ENCODE peak calls at places on chromosomes 16 and 17, in nine cellular contexts. One of them, this sample, is unnamed.

GRCh38 chr16:11255737-11256656 is at the start of gene SOCS1:
- DNase-seq in transverse colon: peak
- DNase-seq in skeletal muscle cell: peak
- DNase-seq in left lobe of liver: peak
- DNase-seq in stimulated activated CD4-positive, alpha-beta T cell treated with anti-CD3 and anti-CD28 coated beads, Interleukin-4, amount 100 ng/mL, for 4 hours: peak
- DNase-seq in Right ventricle myocardium inferior: peak
- DNase-seq in AG04450: peak
- DNase-seq in A549: peak
- DNase-seq in stimulated activated CD8-positive, alpha-beta memory T cell treated with anti-CD3 and anti-CD28 coated beads, Interleukin-2, amount 100 ng/mL, for 1 hour: peak
- DNase-seq in this sample: no peak

GRCh38 chr17:73030501-73030911 is 62.0 kb downstream of the SLC39A11 start:
- DNase-seq in AG04450: no peak
- DNase-seq in stimulated activated CD4-positive, alpha-beta T cell treated with anti-CD3 and anti-CD28 coated beads, Interleukin-4, amount 100 ng/mL, for 4 hours: no peak
- DNase-seq in left lobe of liver: peak
- DNase-seq in transverse colon: no peak
- DNase-seq in skeletal muscle cell: no peak
- DNase-seq in A549: no peak
- DNase-seq in stimulated activated CD8-positive, alpha-beta memory T cell treated with anti-CD3 and anti-CD28 coated beads, Interleukin-2, amount 100 ng/mL, for 1 hour: no peak
- DNase-seq in Right ventricle myocardium inferior: no peak
- DNase-seq in this sample: no peak

GRCh38 chr16:68361485-68361884 is 50.7 kb downstream of the PRMT7 start:
- DNase-seq in stimulated activated CD4-positive, alpha-beta T cell treated with anti-CD3 and anti-CD28 coated beads, Interleukin-4, amount 100 ng/mL, for 4 hours: no peak
- DNase-seq in stimulated activated CD8-positive, alpha-beta memory T cell treated with anti-CD3 and anti-CD28 coated beads, Interleukin-2, amount 100 ng/mL, for 1 hour: no peak
- DNase-seq in Right ventricle myocardium inferior: peak
- DNase-seq in skeletal muscle cell: no peak
- DNase-seq in transverse colon: no peak
- DNase-seq in A549: no peak
- DNase-seq in AG04450: no peak
- DNase-seq in left lobe of liver: no peak
- DNase-seq in this sample: no peak

GRCh38 chr17:2700031-2700490 is 11.5 kb downstream of the CLUH start:
- DNase-seq in stimulated activated CD8-positive, alpha-beta memory T cell treated with anti-CD3 and anti-CD28 coated beads, Interleukin-2, amount 100 ng/mL, for 1 hour: no peak
- DNase-seq in transverse colon: no peak
- DNase-seq in Right ventricle myocardium inferior: peak
- DNase-seq in AG04450: no peak
- DNase-seq in left lobe of liver: no peak
- DNase-seq in skeletal muscle cell: no peak
- DNase-seq in stimulated activated CD4-positive, alpha-beta T cell treated with anti-CD3 and anti-CD28 coated beads, Interleukin-4, amount 100 ng/mL, for 4 hours: no peak
- DNase-seq in A549: no peak
- DNase-seq in this sample: no peak

GRCh38 chr17:72388765-72389473 is 268.1 kb downstream of the SOX9 start:
- DNase-seq in transverse colon: no peak
- DNase-seq in left lobe of liver: no peak
- DNase-seq in stimulated activated CD8-positive, alpha-beta memory T cell treated with anti-CD3 and anti-CD28 coated beads, Interleukin-2, amount 100 ng/mL, for 1 hour: no peak
- DNase-seq in AG04450: no peak
- DNase-seq in skeletal muscle cell: no peak
- DNase-seq in Right ventricle myocardium inferior: no peak
- DNase-seq in stimulated activated CD4-positive, alpha-beta T cell treated with anti-CD3 and anti-CD28 coated beads, Interleukin-4, amount 100 ng/mL, for 4 hours: no peak
- DNase-seq in A549: peak
- DNase-seq in this sample: no peak

GRCh38 chr17:82394296-82394695 is 22.7 kb downstream of the UTS2R start:
- DNase-seq in stimulated activated CD4-positive, alpha-beta T cell treated with anti-CD3 and anti-CD28 coated beads, Interleukin-4, amount 100 ng/mL, for 4 hours: no peak
- DNase-seq in AG04450: no peak
- DNase-seq in left lobe of liver: no peak
- DNase-seq in skeletal muscle cell: no peak
- DNase-seq in transverse colon: no peak
- DNase-seq in A549: no peak
- DNase-seq in Right ventricle myocardium inferior: peak
- DNase-seq in stimulated activated CD8-positive, alpha-beta memory T cell treated with anti-CD3 and anti-CD28 coated beads, Interleukin-2, amount 100 ng/mL, for 1 hour: no peak
- DNase-seq in this sample: no peak

GRCh38 chr17:77741109-77741508 is 217.4 kb upstream of the TNRC6C start:
- DNase-seq in skeletal muscle cell: no peak
- DNase-seq in transverse colon: no peak
- DNase-seq in stimulated activated CD8-positive, alpha-beta memory T cell treated with anti-CD3 and anti-CD28 coated beads, Interleukin-2, amount 100 ng/mL, for 1 hour: no peak
- DNase-seq in left lobe of liver: no peak
- DNase-seq in stimulated activated CD4-positive, alpha-beta T cell treated with anti-CD3 and anti-CD28 coated beads, Interleukin-4, amount 100 ng/mL, for 4 hours: no peak
- DNase-seq in AG04450: no peak
- DNase-seq in Right ventricle myocardium inferior: no peak
- DNase-seq in A549: no peak
- DNase-seq in this sample: no peak

GRCh38 chr17:28533091-28533670 is 19.2 kb downstream of the UNC119 start:
- DNase-seq in stimulated activated CD8-positive, alpha-beta memory T cell treated with anti-CD3 and anti-CD28 coated beads, Interleukin-2, amount 100 ng/mL, for 1 hour: no peak
- DNase-seq in Right ventricle myocardium inferior: no peak
- DNase-seq in AG04450: no peak
- DNase-seq in stimulated activated CD4-positive, alpha-beta T cell treated with anti-CD3 and anti-CD28 coated beads, Interleukin-4, amount 100 ng/mL, for 4 hours: no peak
- DNase-seq in transverse colon: peak
- DNase-seq in A549: no peak
- DNase-seq in left lobe of liver: no peak
- DNase-seq in skeletal muscle cell: no peak
- DNase-seq in this sample: no peak

GRCh38 chr17:28180449-28180848 is 138.0 kb downstream of the NLK start:
- DNase-seq in Right ventricle myocardium inferior: no peak
- DNase-seq in skeletal muscle cell: no peak
- DNase-seq in left lobe of liver: no peak
- DNase-seq in transverse colon: no peak
- DNase-seq in AG04450: peak
- DNase-seq in stimulated activated CD8-positive, alpha-beta memory T cell treated with anti-CD3 and anti-CD28 coated beads, Interleukin-2, amount 100 ng/mL, for 1 hour: no peak
- DNase-seq in stimulated activated CD4-positive, alpha-beta T cell treated with anti-CD3 and anti-CD28 coated beads, Interleukin-4, amount 100 ng/mL, for 4 hours: no peak
- DNase-seq in A549: no peak
- DNase-seq in this sample: peak

GRCh38 chr17:60089097-60089844 is 10.6 kb upstream of the HEATR6 start:
- DNase-seq in AG04450: no peak
- DNase-seq in A549: no peak
- DNase-seq in stimulated activated CD8-positive, alpha-beta memory T cell treated with anti-CD3 and anti-CD28 coated beads, Interleukin-2, amount 100 ng/mL, for 1 hour: no peak
- DNase-seq in left lobe of liver: no peak
- DNase-seq in Right ventricle myocardium inferior: no peak
- DNase-seq in skeletal muscle cell: no peak
- DNase-seq in stimulated activated CD4-positive, alpha-beta T cell treated with anti-CD3 and anti-CD28 coated beads, Interleukin-4, amount 100 ng/mL, for 4 hours: no peak
- DNase-seq in transverse colon: no peak
- DNase-seq in this sample: no peak

GRCh38 chr17:43356999-43357398 is 41.8 kb upstream of the ARL4D start:
- DNase-seq in left lobe of liver: no peak
- DNase-seq in stimulated activated CD4-positive, alpha-beta T cell treated with anti-CD3 and anti-CD28 coated beads, Interleukin-4, amount 100 ng/mL, for 4 hours: no peak
- DNase-seq in A549: peak
- DNase-seq in Right ventricle myocardium inferior: no peak
- DNase-seq in AG04450: peak
- DNase-seq in stimulated activated CD8-positive, alpha-beta memory T cell treated with anti-CD3 and anti-CD28 coated beads, Interleukin-2, amount 100 ng/mL, for 1 hour: no peak
- DNase-seq in skeletal muscle cell: peak
- DNase-seq in transverse colon: no peak
- DNase-seq in this sample: no peak

GRCh38 chr17:50686494-50687199 is 21.1 kb downstream of the ANKRD40 start:
- DNase-seq in stimulated activated CD8-positive, alpha-beta memory T cell treated with anti-CD3 and anti-CD28 coated beads, Interleukin-2, amount 100 ng/mL, for 1 hour: no peak
- DNase-seq in left lobe of liver: peak
- DNase-seq in AG04450: no peak
- DNase-seq in skeletal muscle cell: no peak
- DNase-seq in A549: peak
- DNase-seq in stimulated activated CD4-positive, alpha-beta T cell treated with anti-CD3 and anti-CD28 coated beads, Interleukin-4, amount 100 ng/mL, for 4 hours: no peak
- DNase-seq in Right ventricle myocardium inferior: peak
- DNase-seq in transverse colon: peak
- DNase-seq in this sample: no peak

GRCh38 chr17:69067274-69068047 is 6.7 kb upstream of the ABCA9 start:
- DNase-seq in AG04450: no peak
- DNase-seq in A549: no peak
- DNase-seq in left lobe of liver: no peak
- DNase-seq in transverse colon: no peak
- DNase-seq in skeletal muscle cell: no peak
- DNase-seq in stimulated activated CD4-positive, alpha-beta T cell treated with anti-CD3 and anti-CD28 coated beads, Interleukin-4, amount 100 ng/mL, for 4 hours: no peak
- DNase-seq in Right ventricle myocardium inferior: no peak
- DNase-seq in stimulated activated CD8-positive, alpha-beta memory T cell treated with anti-CD3 and anti-CD28 coated beads, Interleukin-2, amount 100 ng/mL, for 1 hour: no peak
- DNase-seq in this sample: no peak

GRCh38 chr16:54067317-54068065 is 219.1 kb downstream of the IRX3 start:
- DNase-seq in A549: no peak
- DNase-seq in skeletal muscle cell: no peak
- DNase-seq in stimulated activated CD8-positive, alpha-beta memory T cell treated with anti-CD3 and anti-CD28 coated beads, Interleukin-2, amount 100 ng/mL, for 1 hour: no peak
- DNase-seq in Right ventricle myocardium inferior: no peak
- DNase-seq in AG04450: no peak
- DNase-seq in left lobe of liver: no peak
- DNase-seq in transverse colon: no peak
- DNase-seq in stimulated activated CD4-positive, alpha-beta T cell treated with anti-CD3 and anti-CD28 coated beads, Interleukin-4, amount 100 ng/mL, for 4 hours: no peak
- DNase-seq in this sample: no peak

GRCh38 chr17:82020874-82021727 is 1.6 kb downstream of the CENPX start:
- DNase-seq in stimulated activated CD8-positive, alpha-beta memory T cell treated with anti-CD3 and anti-CD28 coated beads, Interleukin-2, amount 100 ng/mL, for 1 hour: no peak
- DNase-seq in A549: peak
- DNase-seq in Right ventricle myocardium inferior: no peak
- DNase-seq in AG04450: peak
- DNase-seq in transverse colon: peak
- DNase-seq in stimulated activated CD4-positive, alpha-beta T cell treated with anti-CD3 and anti-CD28 coated beads, Interleukin-4, amount 100 ng/mL, for 4 hours: peak
- DNase-seq in skeletal muscle cell: peak
- DNase-seq in left lobe of liver: peak
- DNase-seq in this sample: no peak

GRCh38 chr17:9684955-9685621 is 39.8 kb downstream of the USP43 start:
- DNase-seq in Right ventricle myocardium inferior: no peak
- DNase-seq in stimulated activated CD8-positive, alpha-beta memory T cell treated with anti-CD3 and anti-CD28 coated beads, Interleukin-2, amount 100 ng/mL, for 1 hour: no peak
- DNase-seq in A549: no peak
- DNase-seq in transverse colon: no peak
- DNase-seq in left lobe of liver: peak
- DNase-seq in AG04450: no peak
- DNase-seq in skeletal muscle cell: no peak
- DNase-seq in stimulated activated CD4-positive, alpha-beta T cell treated with anti-CD3 and anti-CD28 coated beads, Interleukin-4, amount 100 ng/mL, for 4 hours: no peak
- DNase-seq in this sample: no peak

GRCh38 chr16:1993731-1994131 is 4.0 kb downstream of the SYNGR3 start:
- DNase-seq in transverse colon: no peak
- DNase-seq in Right ventricle myocardium inferior: no peak
- DNase-seq in stimulated activated CD4-positive, alpha-beta T cell treated with anti-CD3 and anti-CD28 coated beads, Interleukin-4, amount 100 ng/mL, for 4 hours: no peak
- DNase-seq in AG04450: no peak
- DNase-seq in left lobe of liver: peak
- DNase-seq in stimulated activated CD8-positive, alpha-beta memory T cell treated with anti-CD3 and anti-CD28 coated beads, Interleukin-2, amount 100 ng/mL, for 1 hour: no peak
- DNase-seq in A549: no peak
- DNase-seq in skeletal muscle cell: no peak
- DNase-seq in this sample: no peak

GRCh38 chr16:31875112-31875803 is 1.7 kb downstream of the ZNF267 start:
- DNase-seq in stimulated activated CD8-positive, alpha-beta memory T cell treated with anti-CD3 and anti-CD28 coated beads, Interleukin-2, amount 100 ng/mL, for 1 hour: no peak
- DNase-seq in A549: no peak
- DNase-seq in transverse colon: no peak
- DNase-seq in Right ventricle myocardium inferior: no peak
- DNase-seq in left lobe of liver: no peak
- DNase-seq in stimulated activated CD4-positive, alpha-beta T cell treated with anti-CD3 and anti-CD28 coated beads, Interleukin-4, amount 100 ng/mL, for 4 hours: no peak
- DNase-seq in skeletal muscle cell: no peak
- DNase-seq in AG04450: no peak
- DNase-seq in this sample: no peak

GRCh38 chr17:74099441-74100340 is 103.8 kb upstream of the RPL38 start:
- DNase-seq in stimulated activated CD4-positive, alpha-beta T cell treated with anti-CD3 and anti-CD28 coated beads, Interleukin-4, amount 100 ng/mL, for 4 hours: no peak
- DNase-seq in skeletal muscle cell: no peak
- DNase-seq in left lobe of liver: no peak
- DNase-seq in transverse colon: no peak
- DNase-seq in A549: no peak
- DNase-seq in AG04450: no peak
- DNase-seq in stimulated activated CD8-positive, alpha-beta memory T cell treated with anti-CD3 and anti-CD28 coated beads, Interleukin-2, amount 100 ng/mL, for 1 hour: no peak
- DNase-seq in Right ventricle myocardium inferior: no peak
- DNase-seq in this sample: no peak

GRCh38 chr16:636206-637080 is at the start of gene METTL26:
- DNase-seq in skeletal muscle cell: peak
- DNase-seq in transverse colon: peak
- DNase-seq in stimulated activated CD8-positive, alpha-beta memory T cell treated with anti-CD3 and anti-CD28 coated beads, Interleukin-2, amount 100 ng/mL, for 1 hour: peak
- DNase-seq in left lobe of liver: peak
- DNase-seq in stimulated activated CD4-positive, alpha-beta T cell treated with anti-CD3 and anti-CD28 coated beads, Interleukin-4, amount 100 ng/mL, for 4 hours: peak
- DNase-seq in AG04450: peak
- DNase-seq in A549: peak
- DNase-seq in Right ventricle myocardium inferior: peak
- DNase-seq in this sample: peak

GRCh38 chr17:10772425-10773380 is 31.2 kb downstream of the TMEM238L start:
- DNase-seq in left lobe of liver: no peak
- DNase-seq in Right ventricle myocardium inferior: no peak
- DNase-seq in skeletal muscle cell: no peak
- DNase-seq in A549: no peak
- DNase-seq in transverse colon: peak
- DNase-seq in AG04450: no peak
- DNase-seq in stimulated activated CD4-positive, alpha-beta T cell treated with anti-CD3 and anti-CD28 coated beads, Interleukin-4, amount 100 ng/mL, for 4 hours: peak
- DNase-seq in stimulated activated CD8-positive, alpha-beta memory T cell treated with anti-CD3 and anti-CD28 coated beads, Interleukin-2, amount 100 ng/mL, for 1 hour: no peak
- DNase-seq in this sample: no peak

GRCh38 chr16:30621765-30622164 is 11.6 kb upstream of the ZNF689 start:
- DNase-seq in A549: no peak
- DNase-seq in skeletal muscle cell: no peak
- DNase-seq in stimulated activated CD8-positive, alpha-beta memory T cell treated with anti-CD3 and anti-CD28 coated beads, Interleukin-2, amount 100 ng/mL, for 1 hour: no peak
- DNase-seq in Right ventricle myocardium inferior: no peak
- DNase-seq in AG04450: no peak
- DNase-seq in transverse colon: no peak
- DNase-seq in left lobe of liver: no peak
- DNase-seq in stimulated activated CD4-positive, alpha-beta T cell treated with anti-CD3 and anti-CD28 coated beads, Interleukin-4, amount 100 ng/mL, for 4 hours: no peak
- DNase-seq in this sample: no peak

GRCh38 chr17:80045703-80046102 is 9.3 kb downstream of the CCDC40 start:
- DNase-seq in AG04450: no peak
- DNase-seq in skeletal muscle cell: no peak
- DNase-seq in stimulated activated CD4-positive, alpha-beta T cell treated with anti-CD3 and anti-CD28 coated beads, Interleukin-4, amount 100 ng/mL, for 4 hours: no peak
- DNase-seq in A549: no peak
- DNase-seq in transverse colon: no peak
- DNase-seq in Right ventricle myocardium inferior: no peak
- DNase-seq in left lobe of liver: no peak
- DNase-seq in stimulated activated CD8-positive, alpha-beta memory T cell treated with anti-CD3 and anti-CD28 coated beads, Interleukin-2, amount 100 ng/mL, for 1 hour: no peak
- DNase-seq in this sample: no peak

GRCh38 chr16:11263737-11264136 is 5.4 kb downstream of the TNP2 start:
- DNase-seq in stimulated activated CD4-positive, alpha-beta T cell treated with anti-CD3 and anti-CD28 coated beads, Interleukin-4, amount 100 ng/mL, for 4 hours: peak
- DNase-seq in Right ventricle myocardium inferior: no peak
- DNase-seq in stimulated activated CD8-positive, alpha-beta memory T cell treated with anti-CD3 and anti-CD28 coated beads, Interleukin-2, amount 100 ng/mL, for 1 hour: no peak
- DNase-seq in A549: no peak
- DNase-seq in transverse colon: no peak
- DNase-seq in AG04450: no peak
- DNase-seq in skeletal muscle cell: no peak
- DNase-seq in left lobe of liver: no peak
- DNase-seq in this sample: no peak

GRCh38 chr17:11240841-11241610 is at the start of gene SHISA6:
- DNase-seq in A549: no peak
- DNase-seq in stimulated activated CD4-positive, alpha-beta T cell treated with anti-CD3 and anti-CD28 coated beads, Interleukin-4, amount 100 ng/mL, for 4 hours: no peak
- DNase-seq in transverse colon: no peak
- DNase-seq in AG04450: no peak
- DNase-seq in Right ventricle myocardium inferior: no peak
- DNase-seq in skeletal muscle cell: no peak
- DNase-seq in left lobe of liver: no peak
- DNase-seq in stimulated activated CD8-positive, alpha-beta memory T cell treated with anti-CD3 and anti-CD28 coated beads, Interleukin-2, amount 100 ng/mL, for 1 hour: no peak
- DNase-seq in this sample: no peak

GRCh38 chr17:81526662-81527571 is 1.3 kb upstream of the FSCN2 start:
- DNase-seq in stimulated activated CD8-positive, alpha-beta memory T cell treated with anti-CD3 and anti-CD28 coated beads, Interleukin-2, amount 100 ng/mL, for 1 hour: no peak
- DNase-seq in left lobe of liver: no peak
- DNase-seq in Right ventricle myocardium inferior: peak
- DNase-seq in transverse colon: no peak
- DNase-seq in A549: no peak
- DNase-seq in skeletal muscle cell: no peak
- DNase-seq in AG04450: no peak
- DNase-seq in stimulated activated CD4-positive, alpha-beta T cell treated with anti-CD3 and anti-CD28 coated beads, Interleukin-4, amount 100 ng/mL, for 4 hours: no peak
- DNase-seq in this sample: no peak

GRCh38 chr16:56695246-56695645 is 13.0 kb downstream of the MT1X start:
- DNase-seq in stimulated activated CD8-positive, alpha-beta memory T cell treated with anti-CD3 and anti-CD28 coated beads, Interleukin-2, amount 100 ng/mL, for 1 hour: no peak
- DNase-seq in skeletal muscle cell: no peak
- DNase-seq in Right ventricle myocardium inferior: no peak
- DNase-seq in A549: no peak
- DNase-seq in transverse colon: no peak
- DNase-seq in left lobe of liver: no peak
- DNase-seq in stimulated activated CD4-positive, alpha-beta T cell treated with anti-CD3 and anti-CD28 coated beads, Interleukin-4, amount 100 ng/mL, for 4 hours: no peak
- DNase-seq in AG04450: no peak
- DNase-seq in this sample: no peak

GRCh38 chr17:63987616-63988478 is 10.3 kb upstream of the PRR29 start:
- DNase-seq in Right ventricle myocardium inferior: peak
- DNase-seq in transverse colon: no peak
- DNase-seq in A549: no peak
- DNase-seq in left lobe of liver: peak
- DNase-seq in stimulated activated CD8-positive, alpha-beta memory T cell treated with anti-CD3 and anti-CD28 coated beads, Interleukin-2, amount 100 ng/mL, for 1 hour: no peak
- DNase-seq in stimulated activated CD4-positive, alpha-beta T cell treated with anti-CD3 and anti-CD28 coated beads, Interleukin-4, amount 100 ng/mL, for 4 hours: no peak
- DNase-seq in AG04450: no peak
- DNase-seq in skeletal muscle cell: no peak
- DNase-seq in this sample: no peak

GRCh38 chr17:31787857-31788570 is 71.0 kb downstream of the COPRS start:
- DNase-seq in AG04450: peak
- DNase-seq in A549: no peak
- DNase-seq in stimulated activated CD8-positive, alpha-beta memory T cell treated with anti-CD3 and anti-CD28 coated beads, Interleukin-2, amount 100 ng/mL, for 1 hour: no peak
- DNase-seq in skeletal muscle cell: peak
- DNase-seq in transverse colon: peak
- DNase-seq in left lobe of liver: no peak
- DNase-seq in Right ventricle myocardium inferior: no peak
- DNase-seq in stimulated activated CD4-positive, alpha-beta T cell treated with anti-CD3 and anti-CD28 coated beads, Interleukin-4, amount 100 ng/mL, for 4 hours: no peak
- DNase-seq in this sample: peak

GRCh38 chr16:65833171-65833871 is 533.2 kb upstream of the CDH5 start:
- DNase-seq in A549: no peak
- DNase-seq in transverse colon: no peak
- DNase-seq in stimulated activated CD4-positive, alpha-beta T cell treated with anti-CD3 and anti-CD28 coated beads, Interleukin-4, amount 100 ng/mL, for 4 hours: no peak
- DNase-seq in Right ventricle myocardium inferior: no peak
- DNase-seq in AG04450: peak
- DNase-seq in stimulated activated CD8-positive, alpha-beta memory T cell treated with anti-CD3 and anti-CD28 coated beads, Interleukin-2, amount 100 ng/mL, for 1 hour: no peak
- DNase-seq in left lobe of liver: no peak
- DNase-seq in skeletal muscle cell: peak
- DNase-seq in this sample: peak

GRCh38 chr16:35750157-35750689 is 2290.8 kb downstream of the TP53TG3F start:
- DNase-seq in skeletal muscle cell: no peak
- DNase-seq in transverse colon: no peak
- DNase-seq in A549: no peak
- DNase-seq in AG04450: no peak
- DNase-seq in left lobe of liver: no peak
- DNase-seq in stimulated activated CD8-positive, alpha-beta memory T cell treated with anti-CD3 and anti-CD28 coated beads, Interleukin-2, amount 100 ng/mL, for 1 hour: no peak
- DNase-seq in stimulated activated CD4-positive, alpha-beta T cell treated with anti-CD3 and anti-CD28 coated beads, Interleukin-4, amount 100 ng/mL, for 4 hours: no peak
- DNase-seq in Right ventricle myocardium inferior: no peak
- DNase-seq in this sample: no peak